ENCODE peak calls at places on chromosomes 1 and 21, in eight cellular contexts. I is adrenal gland, M is heart left ventricle, V is HCT116, E is ovary, R is endothelial cell of umbilical vein, T is prostate gland, J is IMR-90. H is an unnamed sample.

GRCh38 chr1:94633051-94633450 is 91.5 kb upstream of the F3 start:
- DNase-seq in I (no peak), M (no peak), V (no peak), E (no peak), R (no peak), T (no peak), J (peak), H (no peak)

GRCh38 chr1:9112961-9113880 is 15.7 kb downstream of the GPR157 start:
- DNase-seq in I (no peak), M (no peak), V (no peak), E (no peak), R (no peak), T (no peak), J (peak), H (no peak)

GRCh38 chr1:201917362-201918033 is 28.8 kb downstream of the SHISA4 start:
- DNase-seq in I (peak), M (no peak), V (no peak), E (peak), R (peak), T (no peak), J (peak), H (no peak)

GRCh38 chr1:101166583-101167120 is 70.2 kb upstream of the S1PR1 start:
- DNase-seq in I (no peak), M (no peak), V (no peak), E (no peak), R (no peak), T (no peak), J (peak), H (no peak)

GRCh38 chr1:185046639-185047038 is 1.3 kb downstream of the RNF2 start:
- DNase-seq in I (no peak), M (no peak), V (no peak), E (no peak), R (no peak), T (no peak), J (no peak), H (no peak)

GRCh38 chr21:26147535-26147934 is 23.0 kb downstream of the APP start:
- DNase-seq in I (no peak), M (no peak), V (no peak), E (no peak), R (no peak), T (no peak), J (no peak), H (no peak)

GRCh38 chr1:89938171-89939055 is 56.5 kb upstream of the ZNF326 start:
- DNase-seq in I (no peak), M (no peak), V (no peak), E (no peak), R (peak), T (no peak), J (peak), H (peak)

GRCh38 chr1:217253985-217254384 is 376.9 kb downstream of the GPATCH2 start:
- DNase-seq in I (no peak), M (no peak), V (no peak), E (no peak), R (no peak), T (no peak), J (no peak), H (no peak)

GRCh38 chr1:11862890-11863289 is 4.1 kb upstream of the NPPB start:
- DNase-seq in I (no peak), M (no peak), V (no peak), E (no peak), R (peak), T (no peak), J (no peak), H (no peak)

GRCh38 chr1:40241372-40241771 is 6.4 kb upstream of the TMCO2 start:
- DNase-seq in I (no peak), M (no peak), V (no peak), E (no peak), R (peak), T (no peak), J (no peak), H (no peak)

GRCh38 chr1:9155879-9156278 is 27.0 kb upstream of the GPR157 start:
- DNase-seq in I (no peak), M (no peak), V (no peak), E (no peak), R (no peak), T (no peak), J (no peak), H (no peak)

GRCh38 chr1:117466761-117467160 is 99.5 kb downstream of the MAN1A2 start:
- DNase-seq in I (no peak), M (no peak), V (no peak), E (no peak), R (peak), T (no peak), J (peak), H (no peak)

GRCh38 chr1:170010443-170010842 is 64.1 kb downstream of the KIFAP3 start:
- DNase-seq in I (peak), M (no peak), V (peak), E (peak), R (peak), T (no peak), J (peak), H (peak)

GRCh38 chr21:31798842-31799691 is 67.1 kb upstream of the SCAF4 start:
- DNase-seq in I (no peak), M (no peak), V (no peak), E (no peak), R (no peak), T (no peak), J (peak), H (no peak)

GRCh38 chr1:214126697-214127146 is 138.9 kb downstream of the PROX1 start:
- DNase-seq in I (no peak), M (no peak), V (no peak), E (no peak), R (no peak), T (no peak), J (no peak), H (no peak)

GRCh38 chr1:40301541-40302299 is 15.4 kb downstream of the COL9A2 start:
- DNase-seq in I (no peak), M (no peak), V (no peak), E (no peak), R (no peak), T (no peak), J (no peak), H (no peak)

GRCh38 chr1:154768456-154769125 is 101.5 kb downstream of the KCNN3 start:
- DNase-seq in I (peak), M (no peak), V (no peak), E (no peak), R (no peak), T (no peak), J (no peak), H (no peak)

GRCh38 chr21:40179167-40179566 is 311.9 kb downstream of the PCP4 start:
- DNase-seq in I (peak), M (no peak), V (no peak), E (no peak), R (no peak), T (no peak), J (no peak), H (no peak)

GRCh38 chr1:8094481-8095241 is 68.6 kb upstream of the ERRFI1 start:
- DNase-seq in I (no peak), M (no peak), V (no peak), E (no peak), R (peak), T (no peak), J (peak), H (no peak)

GRCh38 chr1:206447079-206447780 is 23.0 kb upstream of the IKBKE start:
- DNase-seq in I (no peak), M (no peak), V (no peak), E (no peak), R (no peak), T (no peak), J (no peak), H (no peak)

GRCh38 chr1:17021896-17022295 is 10.2 kb upstream of the ATP13A2 start:
- DNase-seq in I (no peak), M (no peak), V (no peak), E (no peak), R (no peak), T (no peak), J (no peak), H (no peak)

GRCh38 chr21:17789660-17790059 is 29.5 kb downstream of the C21orf91 start:
- DNase-seq in I (no peak), M (no peak), V (no peak), E (no peak), R (no peak), T (no peak), J (no peak), H (no peak)

GRCh38 chr1:112618114-112618720 is 724 bp downstream of the ST7L start:
- DNase-seq in I (no peak), M (no peak), V (no peak), E (no peak), R (peak), T (no peak), J (peak), H (peak)

GRCh38 chr1:177567393-177567792 is 396.6 kb downstream of the BRINP2 start:
- DNase-seq in I (no peak), M (no peak), V (peak), E (no peak), R (no peak), T (no peak), J (peak), H (no peak)

GRCh38 chr1:51072040-51072439 is 30.0 kb upstream of the C1orf185 start:
- DNase-seq in I (no peak), M (no peak), V (no peak), E (no peak), R (no peak), T (no peak), J (no peak), H (no peak)

GRCh38 chr1:6579374-6580118 is at the start of gene ZBTB48:
- DNase-seq in I (peak), M (peak), V (peak), E (peak), R (peak), T (peak), J (peak), H (peak)

GRCh38 chr1:39109653-39110052 is 83.5 kb downstream of the NDUFS5 start:
- DNase-seq in I (no peak), M (no peak), V (no peak), E (no peak), R (no peak), T (no peak), J (no peak), H (no peak)

GRCh38 chr1:31704261-31705079 is 653 bp upstream of the COL16A1 start:
- DNase-seq in I (peak), M (peak), V (no peak), E (peak), R (no peak), T (peak), J (peak), H (peak)

GRCh38 chr21:19981938-19982337 is 1016.3 kb upstream of the NCAM2 start:
- DNase-seq in I (no peak), M (no peak), V (no peak), E (no peak), R (no peak), T (no peak), J (no peak), H (peak)

GRCh38 chr1:210655511-210655910 is 326.8 kb downstream of the HHAT start:
- DNase-seq in I (no peak), M (no peak), V (no peak), E (no peak), R (no peak), T (no peak), J (peak), H (no peak)

GRCh38 chr1:201602413-201603265 is 63.7 kb downstream of the NAV1 start:
- DNase-seq in I (no peak), M (no peak), V (no peak), E (no peak), R (peak), T (no peak), J (peak), H (no peak)

GRCh38 chr1:51192213-51192843 is 43.7 kb upstream of the RNF11 start:
- DNase-seq in I (peak), M (no peak), V (peak), E (peak), R (peak), T (peak), J (peak), H (peak)

GRCh38 chr1:53332188-53332564 is 4.3 kb upstream of the LRP8 start:
- DNase-seq in I (no peak), M (no peak), V (no peak), E (no peak), R (no peak), T (no peak), J (no peak), H (no peak)

GRCh38 chr1:161071886-161072371 is 2.2 kb upstream of the ARHGAP30 start:
- DNase-seq in I (peak), M (peak), V (peak), E (no peak), R (no peak), T (peak), J (no peak), H (peak)

GRCh38 chr1:68600049-68600661 is 103.3 kb upstream of the DEPDC1 start:
- DNase-seq in I (no peak), M (no peak), V (peak), E (no peak), R (peak), T (no peak), J (peak), H (peak)

GRCh38 chr1:1938276-1938573 is 19.1 kb upstream of the TMEM52 start:
- DNase-seq in I (no peak), M (no peak), V (no peak), E (no peak), R (no peak), T (no peak), J (no peak), H (no peak)

GRCh38 chr1:151693057-151693651 is 23.4 kb downstream of the CELF3 start:
- DNase-seq in I (no peak), M (no peak), V (peak), E (no peak), R (peak), T (no peak), J (peak), H (peak)

GRCh38 chr21:35048706-35049617 is at the start of gene RUNX1:
- DNase-seq in I (peak), M (peak), V (no peak), E (no peak), R (peak), T (no peak), J (peak), H (peak)

GRCh38 chr1:179081696-179082307 is at the start of gene TOR3A:
- DNase-seq in I (peak), M (peak), V (peak), E (peak), R (peak), T (peak), J (peak), H (peak)
- TF ChIP-seq POLR2A in I (peak), M (peak), V (no peak), E (peak), R (peak), T (peak), J (peak), H (peak)

DNA sequence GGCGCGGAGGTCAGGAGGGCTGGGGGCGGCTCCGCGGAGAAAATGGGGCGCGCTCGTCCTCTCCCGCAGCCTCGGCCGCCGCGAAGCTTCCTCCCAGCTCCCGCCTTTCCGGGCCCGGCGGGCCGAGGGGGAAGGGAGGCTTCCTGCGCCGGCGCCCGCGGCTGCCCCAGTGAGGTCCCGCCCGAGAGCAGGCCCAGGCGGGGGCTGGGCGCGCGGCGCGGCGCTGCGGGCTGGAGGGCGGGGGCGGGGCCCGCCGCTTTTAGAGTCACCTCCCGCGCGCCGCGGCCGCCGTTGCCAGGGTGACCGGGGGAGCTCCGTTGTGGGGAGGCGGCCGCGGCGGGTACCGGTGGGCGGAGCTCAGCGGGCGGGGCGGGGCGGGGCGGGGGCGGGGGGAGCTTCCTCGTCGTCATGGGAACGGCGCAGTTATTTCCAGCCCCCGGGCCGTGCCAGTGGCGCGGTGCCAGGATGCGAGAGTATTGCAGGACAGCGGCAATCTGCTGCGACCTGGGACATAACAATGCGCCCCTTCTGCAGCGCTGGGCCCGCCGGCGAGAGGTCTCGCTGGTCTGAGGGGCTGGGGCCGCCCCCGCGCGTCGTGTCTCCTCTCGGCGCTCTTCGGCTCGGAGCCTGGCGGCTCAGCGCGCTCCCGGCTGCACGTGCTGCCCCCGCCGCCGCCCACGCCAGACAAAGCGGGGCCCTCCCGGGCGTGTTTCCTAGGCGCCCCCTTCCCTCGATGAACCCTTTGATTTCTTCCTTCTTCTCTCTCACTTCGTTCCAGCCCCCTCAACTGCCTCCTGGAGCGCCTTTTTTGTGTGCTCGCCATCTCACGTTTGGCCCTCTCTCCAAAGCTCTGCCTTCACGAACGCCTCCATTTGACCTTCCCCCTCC is 16.9 kb downstream of the IER5 start:
- DNase-seq in I (peak), M (peak), V (peak), E (peak), R (peak), T (peak), J (peak), H (peak)
- TF ChIP-seq POLR2A in I (peak), M (peak), V (no peak), E (peak), R (peak), T (peak), J (peak), H (peak)

GRCh38 chr1:28508435-28508754 is 2.6 kb downstream of the RCC1 start:
- DNase-seq in I (no peak), M (no peak), V (no peak), E (no peak), R (no peak), T (no peak), J (no peak), H (no peak)
- TF ChIP-seq POLR2A in I (no peak), M (no peak), V (no peak), E (no peak), R (no peak), T (no peak), J (no peak), H (peak)

GRCh38 chr1:182851825-182852224 is 12.7 kb downstream of the DHX9 start:
- DNase-seq in I (no peak), M (no peak), V (no peak), E (no peak), R (no peak), T (no peak), J (no peak), H (no peak)
- TF ChIP-seq POLR2A in I (no peak), M (no peak), V (no peak), E (no peak), R (no peak), T (no peak), J (no peak), H (no peak)

GRCh38 chr1:239067480-239067879 is 318.9 kb upstream of the CHRM3 start:
- DNase-seq in I (no peak), M (no peak), V (no peak), E (no peak), R (no peak), T (no peak), J (no peak), H (no peak)
- TF ChIP-seq POLR2A in I (no peak), M (no peak), V (no peak), E (no peak), R (no peak), T (no peak), J (no peak), H (no peak)

GRCh38 chr1:153633161-153633746 is 612 bp upstream of the CHTOP start:
- DNase-seq in I (peak), M (no peak), V (no peak), E (no peak), R (no peak), T (no peak), J (no peak), H (no peak)

GRCh38 chr1:153636312-153636711 is 2.4 kb downstream of the CHTOP start:
- DNase-seq in I (no peak), M (no peak), V (no peak), E (no peak), R (no peak), T (no peak), J (no peak), H (no peak)

GRCh38 chr1:153635872-153636271 is 2.0 kb downstream of the CHTOP start:
- DNase-seq in I (no peak), M (no peak), V (no peak), E (no peak), R (no peak), T (no peak), J (no peak), H (no peak)

GRCh38 chr1:153631047-153632022 is 2.5 kb upstream of the CHTOP start:
- DNase-seq in I (no peak), M (no peak), V (no peak), E (no peak), R (no peak), T (no peak), J (no peak), H (no peak)

DNA sequence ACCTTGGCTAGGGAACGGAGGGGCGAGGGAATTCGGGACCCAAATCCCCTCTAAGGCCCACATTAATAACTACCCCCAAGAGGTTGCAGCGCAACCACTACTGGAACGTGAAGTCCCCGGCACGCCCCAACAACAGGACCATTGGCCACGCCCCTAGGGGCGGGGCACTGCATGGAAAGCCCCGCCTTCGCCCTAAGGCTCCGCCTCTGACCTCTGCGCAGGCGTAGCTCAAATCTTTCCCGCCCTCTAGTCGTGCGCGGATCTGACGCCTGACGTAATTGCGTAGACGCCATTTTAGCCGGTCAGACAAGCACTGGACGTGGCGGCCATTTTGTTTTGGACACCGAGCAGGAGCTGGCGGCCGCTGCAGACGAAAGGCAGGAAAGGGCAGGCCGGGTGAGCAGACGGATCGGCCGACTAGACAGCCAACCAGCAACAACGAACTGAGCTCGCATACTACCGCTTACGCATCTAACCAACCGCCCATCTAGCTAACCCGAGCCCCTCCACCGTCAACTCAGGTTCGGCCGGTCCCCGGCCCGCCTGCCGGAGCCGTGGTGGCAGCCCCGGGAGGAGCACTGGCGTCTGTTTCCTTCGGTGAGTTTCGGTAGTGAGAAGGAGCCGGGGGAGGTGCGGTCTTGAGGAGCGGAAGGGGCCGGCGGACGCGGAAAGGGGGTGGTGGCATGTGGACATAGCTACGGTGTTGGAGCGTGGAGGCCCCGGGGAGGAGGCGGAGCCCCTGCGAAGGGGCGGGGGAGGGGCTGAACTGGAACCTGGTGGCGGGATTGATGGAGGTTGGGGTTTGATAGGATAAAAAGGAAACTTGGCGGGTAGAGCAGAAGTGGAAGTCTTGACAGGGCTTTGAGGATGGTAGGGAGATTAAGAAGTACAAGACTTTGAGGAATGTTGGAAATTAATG is at the start of gene CHTOP:
- DNase-seq in I (peak), M (peak), V (peak), E (peak), R (peak), T (peak), J (peak), H (peak)
- TF ChIP-seq POLR2A in I (peak), M (peak), V (peak), E (peak), R (peak), T (peak), J (peak), H (peak)

H was measured in erythroblast.